ENCODE peak calls at places on chromosomes 6 and 20, in six cellular contexts. C, B, D, U, S and E are unnamed samples.

GRCh38 chr6:108630050-108630714 is 69.5 kb downstream of the FOXO3 start:
- DNase-seq in S (no peak), D (no peak), B (no peak), U (no peak), C (no peak), E (no peak)

GRCh38 chr20:60700728-60701127 is 551.3 kb upstream of the CDH4 start:
- DNase-seq in U (no peak), S (no peak), D (no peak), C (no peak), B (no peak), E (no peak)

GRCh38 chr6:108071736-108072276 is 2.7 kb downstream of the OSTM1 start:
- DNase-seq in S (no peak), D (no peak), U (no peak), B (peak), C (no peak), E (no peak)

GRCh38 chr6:80454661-80455365 is 348.3 kb downstream of the BCKDHB start:
- DNase-seq in D (no peak), B (no peak), C (no peak), S (no peak), U (no peak), E (no peak)

GRCh38 chr6:113633638-113634037 is 223.5 kb upstream of the MARCKS start:
- DNase-seq in C (no peak), D (no peak), S (no peak), U (no peak), B (no peak), E (no peak)

GRCh38 chr20:46089076-46089337 is 755 bp downstream of the NCOA5 start:
- DNase-seq in B (peak), S (no peak), U (no peak), C (no peak), D (no peak), E (no peak)

GRCh38 chr6:109059591-109060021 is 35.0 kb downstream of the SESN1 start:
- DNase-seq in S (no peak), C (no peak), U (no peak), D (no peak), B (no peak), E (no peak)

GRCh38 chr20:43711098-43711654 is 15.6 kb downstream of the GTSF1L start:
- DNase-seq in S (no peak), D (no peak), B (no peak), U (no peak), C (no peak), E (peak)

GRCh38 chr6:153032255-153032882 is 29.9 kb upstream of the MTRF1L start:
- DNase-seq in U (no peak), C (no peak), D (no peak), S (no peak), B (peak), E (no peak)

GRCh38 chr6:117992856-117993255 is 85.8 kb downstream of the SLC35F1 start:
- DNase-seq in U (no peak), D (no peak), C (no peak), B (no peak), S (no peak), E (no peak)

GRCh38 chr6:15905488-15906392 is 223.1 kb upstream of the MYLIP start:
- DNase-seq in S (no peak), C (no peak), B (no peak), D (no peak), U (no peak), E (no peak)

GRCh38 chr6:106572436-106572835 is 56.9 kb downstream of the RTN4IP1 start:
- DNase-seq in B (no peak), C (no peak), D (no peak), S (no peak), U (no peak), E (no peak)

GRCh38 chr20:49319204-49319809 is 41.5 kb upstream of the ZNFX1 start:
- DNase-seq in D (no peak), S (no peak), C (no peak), B (peak), U (no peak), E (peak)

GRCh38 chr20:52056203-52057062 is 135.1 kb downstream of the ZFP64 start:
- DNase-seq in B (no peak), C (no peak), U (no peak), S (no peak), D (no peak), E (no peak)

GRCh38 chr6:15606347-15606746 is 56.5 kb downstream of the DTNBP1 start:
- DNase-seq in C (no peak), U (no peak), S (no peak), B (no peak), D (no peak), E (no peak)

GRCh38 chr6:83517500-83517899 is 5.2 kb downstream of the PRSS35 start:
- DNase-seq in C (no peak), D (no peak), B (peak), S (no peak), U (no peak), E (no peak)

GRCh38 chr20:24289737-24290481 is 179.5 kb upstream of the SYNDIG1 start:
- DNase-seq in S (no peak), C (no peak), B (peak), U (no peak), D (no peak), E (no peak)

GRCh38 chr20:39823239-39823638 is 861.1 kb downstream of the DHX35 start:
- DNase-seq in D (no peak), U (no peak), C (no peak), B (no peak), S (no peak), E (no peak)

GRCh38 chr20:36093025-36093803 is 61.3 kb upstream of the EPB41L1 start:
- DNase-seq in D (peak), U (peak), C (peak), B (no peak), S (peak), E (peak)

GRCh38 chr20:23206995-23207394 is 120.9 kb upstream of the CD93 start:
- DNase-seq in U (no peak), C (no peak), S (no peak), D (no peak), B (no peak), E (no peak)

GRCh38 chr6:125787791-125788190 is 3.0 kb upstream of the NCOA7 start:
- DNase-seq in S (no peak), U (no peak), B (no peak), D (no peak), C (no peak), E (peak)

GRCh38 chr20:59064214-59064722 is 21.7 kb upstream of the PRELID3B start:
- DNase-seq in S (no peak), C (no peak), D (no peak), B (no peak), U (no peak), E (no peak)

GRCh38 chr20:59062057-59062456 is 19.5 kb upstream of the PRELID3B start:
- DNase-seq in U (no peak), S (no peak), C (no peak), B (no peak), D (no peak), E (no peak)

GRCh38 chr20:59068534-59068933 is 25.9 kb upstream of the PRELID3B start:
- DNase-seq in B (no peak), U (no peak), S (no peak), D (no peak), C (no peak), E (no peak)

DNA sequence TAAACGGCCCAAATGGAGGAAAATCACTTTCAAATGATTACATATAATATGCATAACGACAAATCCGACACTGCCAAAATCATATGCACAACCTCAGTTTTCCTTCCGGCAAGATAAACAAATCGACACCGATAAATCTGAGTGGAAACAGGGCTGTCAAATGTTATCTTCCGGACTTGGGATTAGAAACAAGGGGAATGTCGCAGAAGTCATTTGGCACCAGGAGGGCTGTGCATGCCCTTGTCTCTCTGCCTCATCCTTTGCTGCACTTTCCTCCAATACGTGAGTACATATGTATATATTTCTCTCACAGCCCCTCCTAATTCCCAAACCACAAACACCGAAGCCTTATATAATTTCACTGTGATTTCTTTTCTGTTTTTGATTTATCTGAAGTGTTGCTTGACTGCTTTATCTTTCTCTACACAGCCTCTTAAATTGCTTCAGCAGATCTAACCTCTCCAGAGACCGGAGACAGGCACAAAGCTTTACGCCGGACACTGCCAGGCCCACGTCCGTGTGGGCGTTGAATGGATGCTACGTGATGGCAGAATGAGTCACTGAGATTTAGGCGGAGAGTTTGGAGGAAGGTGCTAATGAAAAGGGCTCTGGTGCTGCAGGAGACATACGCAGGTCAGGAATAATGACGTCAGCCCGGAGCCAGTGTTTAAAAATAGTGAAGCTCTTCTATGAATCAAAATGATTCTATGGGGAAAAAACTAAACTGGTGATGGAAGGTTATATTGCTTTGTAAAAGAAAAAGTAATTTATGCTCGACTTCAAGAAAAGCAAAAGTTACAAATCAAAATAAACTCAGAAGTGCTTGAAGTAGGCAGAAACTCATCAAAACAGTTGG is 21.0 kb upstream of the PRELID3B start:
- DNase-seq in U (no peak), B (no peak), C (no peak), D (peak), S (no peak), E (no peak)
- TF ChIP-seq POLR2AphosphoS5 in U (peak), B (no peak), C (no peak), D (peak), S (no peak), E (no peak)

GRCh38 chr6:67450641-67451040 is 1184.4 kb upstream of the ADGRB3 start:
- DNase-seq in U (no peak), D (no peak), S (no peak), B (no peak), C (no peak), E (no peak)

GRCh38 chr6:67451874-67452273 is 1183.2 kb upstream of the ADGRB3 start:
- DNase-seq in D (no peak), S (no peak), C (no peak), B (no peak), U (no peak), E (no peak)

GRCh38 chr6:67449602-67450001 is 1185.5 kb upstream of the ADGRB3 start:
- DNase-seq in D (no peak), B (no peak), S (no peak), C (no peak), U (no peak), E (no peak)
- TF ChIP-seq POLR2AphosphoS5 in D (no peak), B (no peak), S (no peak), C (no peak), U (no peak), E (no peak)

DNA sequence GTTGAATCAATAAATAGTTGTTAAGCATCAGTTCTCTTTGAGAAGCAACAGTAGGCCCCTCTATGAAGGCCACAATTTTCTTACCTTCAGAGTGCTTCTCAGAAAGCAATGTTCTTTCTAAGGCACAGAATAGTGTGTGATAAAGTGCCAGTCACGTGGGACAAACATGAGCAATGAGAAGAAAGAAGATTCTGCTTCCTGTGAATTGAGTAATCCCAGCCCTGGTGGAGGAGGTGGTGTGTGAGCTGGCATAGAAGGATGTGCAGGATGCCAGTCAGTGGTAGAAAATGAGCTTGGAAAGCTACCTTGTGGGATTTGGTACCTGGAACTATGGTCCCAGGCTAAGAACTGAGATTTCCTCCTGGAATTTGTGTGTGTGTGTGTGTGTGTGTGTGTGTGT is 21.7 kb downstream of the KIZ start:
- DNase-seq in C (no peak), B (no peak), S (no peak), D (no peak), U (no peak), E (no peak)
- TF ChIP-seq POLR2AphosphoS5 in C (no peak), B (no peak), S (no peak), D (no peak), U (no peak), E (no peak)

DNA sequence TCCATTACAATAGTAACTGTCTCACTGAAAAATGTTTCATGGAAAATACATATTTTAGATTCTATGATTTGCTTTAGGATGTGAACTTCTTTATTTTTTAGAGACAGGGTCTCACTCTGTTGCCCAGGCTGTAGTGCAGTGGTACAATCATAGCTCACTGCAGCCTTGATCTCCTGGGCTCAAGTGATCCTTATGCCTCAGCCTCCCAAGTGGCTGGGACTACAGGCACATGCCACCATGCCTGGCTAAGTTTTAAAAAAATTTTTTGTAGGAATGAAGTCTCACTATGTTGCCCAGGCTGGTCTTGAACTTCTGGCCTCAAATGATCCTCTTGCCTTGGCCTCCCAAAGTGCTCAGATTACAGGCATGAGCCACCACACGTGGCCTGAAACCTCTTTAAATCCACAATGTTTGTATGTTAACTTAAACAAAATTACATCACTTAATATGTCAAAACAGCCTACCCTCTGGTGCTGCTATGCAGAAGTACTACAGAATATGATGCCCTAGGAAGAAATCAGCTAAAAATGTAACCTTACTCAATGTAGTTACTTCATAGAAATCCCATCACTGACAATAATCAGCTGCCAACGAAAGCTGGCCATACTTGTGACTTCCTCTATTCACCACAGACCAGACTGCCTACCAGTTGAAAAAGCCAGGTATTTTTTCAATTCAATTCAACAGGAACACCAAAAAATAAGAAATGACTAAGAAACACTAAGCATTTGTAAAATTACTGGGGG is 17.6 kb downstream of the EEF1A1 start:
- DNase-seq in S (no peak), B (no peak), C (no peak), U (no peak), D (no peak), E (no peak)
- TF ChIP-seq POLR2AphosphoS5 in S (no peak), B (no peak), C (no peak), U (no peak), D (no peak), E (no peak)

GRCh38 chr6:7910654-7911344 is at the start of gene TXNDC5:
- DNase-seq in B (peak), S (peak), D (peak), U (peak), C (peak), E (peak)
- TF ChIP-seq POLR2AphosphoS5 in B (peak), S (no peak), D (no peak), U (peak), C (no peak), E (no peak)

DNA sequence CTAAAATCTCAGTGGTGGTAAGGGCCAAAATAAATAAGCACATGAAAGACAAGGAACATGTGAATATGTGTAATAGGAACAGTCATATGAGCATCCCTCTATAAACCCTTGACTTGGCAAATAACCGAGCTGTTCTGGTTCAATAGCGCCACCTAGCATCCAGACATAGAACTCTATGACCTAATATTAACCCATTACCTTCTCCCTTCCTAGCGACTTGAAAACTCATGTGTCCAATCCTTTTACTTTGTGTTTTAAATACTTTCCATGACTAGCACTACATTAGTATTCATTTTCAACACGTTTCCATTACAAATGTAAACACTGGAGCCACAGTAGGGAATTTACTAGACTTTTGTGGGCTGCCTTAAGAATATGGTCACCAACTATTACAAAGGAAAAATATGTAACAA is 279.7 kb downstream of the UST start:
- DNase-seq in D (no peak), S (no peak), B (peak), U (no peak), C (peak), E (no peak)
- TF ChIP-seq POLR2AphosphoS5 in D (no peak), S (no peak), B (no peak), U (no peak), C (peak), E (no peak)

DNA sequence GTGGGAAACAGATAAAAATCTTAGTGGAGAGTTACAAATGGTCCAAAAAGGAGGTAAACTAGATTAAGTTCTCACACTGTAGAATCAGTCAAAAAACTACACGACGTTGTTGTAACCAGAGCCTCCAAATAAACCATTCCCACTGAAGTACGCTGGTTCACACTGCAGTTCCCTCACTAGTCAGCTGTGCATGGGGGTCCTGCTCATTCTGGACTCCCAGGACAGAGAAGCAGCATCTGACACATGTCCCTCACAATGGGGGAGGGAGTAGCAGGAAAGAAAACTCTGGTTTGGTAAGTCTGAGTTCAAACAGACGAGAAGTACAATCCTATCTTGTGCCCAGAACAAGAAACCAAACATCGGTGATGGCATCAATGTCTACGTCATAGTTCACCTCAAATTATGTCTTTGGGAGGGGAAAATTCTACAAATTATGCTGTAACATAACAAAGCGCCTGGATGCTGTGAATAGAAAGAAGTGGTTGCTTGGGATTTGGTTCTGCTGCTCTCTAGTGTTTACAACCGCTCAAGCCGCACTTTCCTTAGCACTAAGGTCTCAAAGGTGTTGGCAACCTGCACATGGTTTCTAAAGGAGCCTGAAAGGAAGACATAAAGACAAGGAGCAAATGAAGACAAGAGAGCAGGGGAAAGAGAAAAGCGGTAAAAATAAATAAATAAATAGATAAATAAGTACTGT is 208.0 kb downstream of the GMDS start:
- DNase-seq in S (no peak), D (no peak), U (no peak), C (no peak), B (peak), E (no peak)
- TF ChIP-seq POLR2AphosphoS5 in S (no peak), D (no peak), U (no peak), C (no peak), B (no peak), E (no peak)

DNA sequence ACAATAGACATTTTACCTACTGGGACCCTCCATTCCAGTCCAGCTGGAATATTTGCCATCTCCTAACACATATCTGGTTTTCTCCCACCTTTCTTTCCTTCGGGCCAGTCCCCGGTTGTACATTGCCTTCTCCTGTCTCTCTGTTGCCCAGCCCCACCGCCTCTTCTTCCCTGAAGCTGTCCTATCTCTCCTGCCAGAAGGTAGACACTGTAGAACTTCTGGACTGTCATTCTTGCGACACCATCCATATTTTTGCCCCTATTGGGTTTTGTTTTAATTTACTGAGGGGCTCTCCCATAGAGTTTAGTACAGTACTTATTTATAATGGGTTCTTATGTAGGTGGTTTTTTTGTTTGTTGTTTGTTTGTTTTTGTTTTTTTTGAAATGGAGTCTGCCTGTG is 4.9 kb downstream of the PTK7 start:
- DNase-seq in D (no peak), S (no peak), B (no peak), U (peak), C (no peak), E (no peak)
- TF ChIP-seq POLR2AphosphoS5 in D (no peak), S (no peak), B (no peak), U (no peak), C (no peak), E (no peak)

DNA sequence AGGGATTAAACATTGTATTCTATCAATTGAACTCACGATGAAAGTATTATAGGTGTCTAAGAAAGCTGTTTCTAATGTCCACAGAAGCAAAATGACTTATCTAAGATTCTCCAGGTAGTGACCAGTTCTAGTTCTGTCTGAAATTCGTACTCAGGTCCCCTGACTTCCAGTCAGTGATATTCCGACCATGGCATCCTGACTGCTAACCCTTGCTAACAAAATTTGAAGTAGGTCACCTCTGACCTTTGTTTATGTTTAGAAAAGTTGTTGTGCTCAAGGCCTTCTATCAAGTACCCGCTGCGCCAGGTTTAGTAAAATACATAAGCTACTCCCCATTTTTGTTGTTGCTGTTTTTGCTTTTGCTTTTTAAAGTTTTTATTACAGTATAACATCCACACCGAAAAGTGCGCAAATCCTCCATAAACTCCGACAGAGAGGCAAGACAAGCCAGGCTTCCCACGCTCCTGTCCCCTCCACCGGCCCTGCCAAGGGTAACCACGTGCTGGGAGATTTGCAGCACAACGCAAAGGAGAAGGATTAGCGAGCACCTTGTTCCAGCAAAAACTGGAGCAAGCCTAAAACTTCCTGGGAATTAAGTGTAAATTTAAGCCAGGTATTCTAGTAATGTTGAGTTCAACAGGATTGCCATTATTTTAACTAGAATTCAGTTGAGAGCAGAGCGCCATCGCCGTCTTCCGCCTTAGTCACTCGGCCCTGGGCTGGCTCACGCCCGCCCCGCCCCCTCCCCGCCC is 17.9 kb upstream of the HMGN4 start:
- DNase-seq in C (no peak), B (no peak), U (no peak), S (peak), D (peak), E (no peak)
- TF ChIP-seq POLR2AphosphoS5 in C (peak), B (no peak), U (no peak), S (no peak), D (peak), E (no peak)